ENCODE peak calls at places on chromosome 5, in four cellular contexts. G is AG04450, I is AG10803, O is vagina. F is an unnamed sample.

GRCh38 chr5:178307266-178308045 is 74.9 kb upstream of the PHYKPL start:
- DNase-seq in G (no peak), I (no peak), O (no peak), F (no peak)

GRCh38 chr5:148981353-148981752 is 81.5 kb downstream of the SH3TC2 start:
- DNase-seq in G (no peak), I (no peak), O (peak), F (no peak)

GRCh38 chr5:84382363-84383295 is 2.1 kb downstream of the EDIL3 start:
- DNase-seq in G (no peak), I (peak), O (peak), F (no peak)

GRCh38 chr5:178453224-178453623 is 137.0 kb downstream of the COL23A1 start:
- DNase-seq in G (no peak), I (peak), O (no peak), F (peak)

GRCh38 chr5:66406761-66407289 is 189.4 kb upstream of the MAST4 start:
- DNase-seq in G (no peak), I (no peak), O (no peak), F (no peak)

GRCh38 chr5:150515446-150515845 is 7.5 kb downstream of the NDST1 start:
- DNase-seq in G (no peak), I (peak), O (peak), F (no peak)

GRCh38 chr5:153629496-153629895 is 139.0 kb downstream of the GRIA1 start:
- DNase-seq in G (no peak), I (no peak), O (no peak), F (no peak)

GRCh38 chr5:67059747-67060490 is 136.7 kb downstream of the CD180 start:
- DNase-seq in G (peak), I (peak), O (no peak), F (peak)

GRCh38 chr5:104189031-104189430 is 626.4 kb upstream of the NUDT12 start:
- DNase-seq in G (peak), I (peak), O (no peak), F (peak)

GRCh38 chr5:178996156-178996555 is 1.0 kb upstream of the GRM6 start:
- DNase-seq in G (no peak), I (no peak), O (no peak), F (no peak)

GRCh38 chr5:127092690-127093089 is 19.4 kb upstream of the C5orf63 start:
- DNase-seq in G (no peak), I (peak), O (no peak), F (peak)

GRCh38 chr5:5649641-5650040 is 227.2 kb downstream of the ICE1 start:
- DNase-seq in G (no peak), I (no peak), O (no peak), F (no peak)

GRCh38 chr5:176534640-176535039 is 2.6 kb downstream of the RNF44 start:
- DNase-seq in G (no peak), I (no peak), O (no peak), F (no peak)

GRCh38 chr5:36450229-36451024 is 148.7 kb upstream of the RANBP3L start:
- DNase-seq in G (no peak), I (peak), O (no peak), F (peak)

GRCh38 chr5:139138790-139139189 is 59.4 kb downstream of the SIL1 start:
- DNase-seq in G (no peak), I (peak), O (no peak), F (peak)

GRCh38 chr5:126544087-126544740 is 50.8 kb downstream of the ALDH7A1 start:
- DNase-seq in G (no peak), I (peak), O (no peak), F (peak)

GRCh38 chr5:14064841-14065240 is 78.3 kb upstream of the TRIO start:
- DNase-seq in G (no peak), I (peak), O (no peak), F (no peak)

GRCh38 chr5:59698774-59699173 is 194.8 kb downstream of the PDE4D start:
- DNase-seq in G (no peak), I (no peak), O (no peak), F (no peak)

GRCh38 chr5:179343902-179344300 is 1.4 kb downstream of the ADAMTS2 start:
- DNase-seq in G (no peak), I (peak), O (no peak), F (no peak)

GRCh38 chr5:143054480-143054941 is 284.3 kb downstream of the ARHGAP26 start:
- DNase-seq in G (no peak), I (no peak), O (no peak), F (peak)

GRCh38 chr5:102818345-102818744 is 63.2 kb downstream of the PAM start:
- DNase-seq in G (no peak), I (no peak), O (no peak), F (no peak)
- H3K4me3 ChIP-seq in G (no peak), I (no peak), O (no peak), F (no peak)

DNA sequence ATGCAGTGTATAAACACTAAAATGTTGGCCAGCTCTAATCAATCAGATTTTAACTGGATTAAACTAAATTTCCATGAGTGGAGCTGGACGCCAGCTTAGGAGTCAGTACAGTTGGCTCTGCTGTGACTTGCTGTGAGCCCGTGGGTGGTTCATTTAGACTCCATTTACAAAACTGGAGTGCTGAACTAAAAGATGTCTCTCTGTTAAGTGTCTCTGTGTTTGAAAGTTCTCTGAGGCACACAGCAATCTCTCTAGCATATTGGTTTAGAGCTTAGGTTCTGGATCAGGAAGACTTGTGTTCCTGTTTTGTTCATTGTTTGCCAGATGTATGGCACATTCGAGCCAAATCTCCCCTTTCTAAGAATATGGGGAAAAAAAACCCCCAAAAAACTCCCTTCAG is 28.0 kb upstream of the ARL14EPL start:
- DNase-seq in G (no peak), I (no peak), O (no peak), F (no peak)
- H3K4me3 ChIP-seq in G (no peak), I (no peak), O (no peak), F (no peak)

GRCh38 chr5:137350791-137351190 is 148.3 kb downstream of the SPOCK1 start:
- DNase-seq in G (no peak), I (no peak), O (no peak), F (no peak)
- H3K4me3 ChIP-seq in G (no peak), I (no peak), O (no peak), F (no peak)

GRCh38 chr5:94613583-94613982 is 4.8 kb downstream of the KIAA0825 start:
- DNase-seq in G (no peak), I (no peak), O (no peak), F (peak)

GRCh38 chr5:94618029-94618492 is 343 bp downstream of the KIAA0825 start:
- DNase-seq in G (peak), I (peak), O (no peak), F (peak)

GRCh38 chr5:94614156-94614805 is 4.1 kb downstream of the KIAA0825 start:
- DNase-seq in G (no peak), I (no peak), O (no peak), F (no peak)

GRCh38 chr5:94618493-94619328 is at the start of the genes KIAA0825 and SLF1:
- DNase-seq in G (peak), I (peak), O (peak), F (peak)

GRCh38 chr5:94615843-94616242 is 2.6 kb downstream of the KIAA0825 start:
- DNase-seq in G (no peak), I (no peak), O (no peak), F (no peak)
- H3K4me3 ChIP-seq in G (no peak), I (no peak), O (no peak), F (no peak)

GRCh38 chr5:568061-568781 is 43.9 kb upstream of the CEP72 start:
- DNase-seq in G (no peak), I (no peak), O (no peak), F (no peak)

GRCh38 chr5:567664-568060 is 43.4 kb upstream of the SLC9A3 start:
- DNase-seq in G (no peak), I (no peak), O (no peak), F (no peak)

GRCh38 chr5:568809-569208 is 43.3 kb upstream of the CEP72 start:
- DNase-seq in G (no peak), I (no peak), O (no peak), F (no peak)

GRCh38 chr5:566636-567309 is 42.5 kb upstream of the SLC9A3 start:
- DNase-seq in G (no peak), I (no peak), O (no peak), F (no peak)

DNA sequence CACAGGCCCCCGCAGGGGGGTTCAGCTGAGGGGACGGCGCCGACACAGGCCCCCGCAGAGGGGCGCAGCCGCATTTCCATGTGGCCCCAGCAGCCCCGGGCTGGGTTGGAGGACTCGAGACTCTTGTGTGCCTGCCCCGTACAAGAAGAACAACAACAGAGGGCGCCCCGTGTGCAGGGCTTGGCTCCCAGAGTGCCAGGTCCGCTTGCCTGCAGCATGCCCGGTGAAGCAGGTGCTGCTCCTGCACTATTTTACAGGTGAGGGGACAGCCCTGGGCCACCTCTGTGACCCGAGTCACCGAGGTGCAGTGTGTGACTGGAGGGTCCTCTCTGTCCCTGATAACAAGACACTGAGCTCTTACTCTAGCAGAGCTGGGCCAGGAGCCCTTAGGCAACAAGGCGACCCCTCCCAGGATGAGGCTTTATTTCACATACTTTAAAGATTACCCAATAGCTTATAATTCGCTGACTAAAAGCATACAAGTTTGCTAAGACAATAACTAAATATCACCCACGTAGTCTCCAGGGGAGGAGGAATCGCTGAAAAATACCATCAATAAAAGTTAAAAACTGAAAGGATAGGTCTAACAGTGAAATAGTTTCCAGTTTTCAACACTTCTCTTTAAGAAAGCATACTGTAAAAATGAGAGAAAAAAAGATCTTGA is 41.7 kb upstream of the SLC9A3 start:
- DNase-seq in G (no peak), I (peak), O (no peak), F (peak)
- H3K4me3 ChIP-seq in G (no peak), I (no peak), O (no peak), F (no peak)

GRCh38 chr5:132226516-132227234 is 978 bp downstream of the P4HA2 start:
- DNase-seq in G (no peak), I (peak), O (peak), F (no peak)

GRCh38 chr5:132229236-132229635 is 1.6 kb upstream of the P4HA2 start:
- DNase-seq in G (no peak), I (no peak), O (peak), F (no peak)

GRCh38 chr5:132228241-132229035 is 785 bp upstream of the P4HA2 start:
- DNase-seq in G (no peak), I (no peak), O (peak), F (no peak)

GRCh38 chr5:132227235-132227484 is 493 bp downstream of the P4HA2 start:
- DNase-seq in G (no peak), I (no peak), O (peak), F (no peak)

GRCh38 chr5:132227485-132228240 is at the start of gene P4HA2:
- DNase-seq in G (no peak), I (peak), O (peak), F (peak)
- H3K4me3 ChIP-seq in G (peak), I (peak), O (peak), F (peak)

DNA sequence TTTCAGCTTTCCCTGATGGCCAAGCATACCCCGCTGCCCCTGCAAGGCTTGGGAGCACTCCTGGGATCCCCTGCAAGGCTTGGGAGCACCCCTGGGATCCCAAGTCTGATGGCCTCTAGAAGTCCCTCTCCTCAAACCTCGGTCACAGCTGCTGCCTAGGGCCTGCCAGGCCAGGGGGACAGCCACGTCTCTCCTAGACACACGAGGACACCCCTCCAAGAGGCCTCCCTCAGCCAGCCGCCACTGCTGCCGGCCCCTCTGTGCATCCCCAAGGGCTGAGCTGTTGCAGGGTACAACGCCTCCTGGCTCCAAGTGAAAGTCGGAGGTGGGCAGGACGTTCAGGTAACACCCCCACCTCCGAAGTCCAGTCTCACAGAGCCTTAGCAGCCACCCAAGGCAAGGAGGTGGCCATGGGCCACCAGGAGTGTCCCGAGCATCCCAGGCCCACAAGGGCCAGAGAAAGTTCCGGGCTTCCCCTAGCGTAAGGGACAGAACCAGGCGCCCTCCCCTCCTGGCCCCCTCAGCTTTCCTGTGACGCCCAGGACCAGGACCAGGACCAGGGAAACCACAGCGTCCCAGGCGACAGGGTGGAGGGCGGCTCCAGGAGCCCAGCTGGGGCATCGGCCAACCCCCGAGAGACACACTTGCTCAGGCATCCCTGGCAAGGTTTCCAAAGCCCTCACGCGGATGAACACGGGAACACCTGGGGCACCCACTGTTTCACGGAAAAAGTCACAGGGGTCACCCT is 17.3 kb upstream of the SLC12A7 start:
- DNase-seq in G (no peak), I (no peak), O (no peak), F (no peak)
- H3K4me3 ChIP-seq in G (no peak), I (no peak), O (no peak), F (no peak)

DNA sequence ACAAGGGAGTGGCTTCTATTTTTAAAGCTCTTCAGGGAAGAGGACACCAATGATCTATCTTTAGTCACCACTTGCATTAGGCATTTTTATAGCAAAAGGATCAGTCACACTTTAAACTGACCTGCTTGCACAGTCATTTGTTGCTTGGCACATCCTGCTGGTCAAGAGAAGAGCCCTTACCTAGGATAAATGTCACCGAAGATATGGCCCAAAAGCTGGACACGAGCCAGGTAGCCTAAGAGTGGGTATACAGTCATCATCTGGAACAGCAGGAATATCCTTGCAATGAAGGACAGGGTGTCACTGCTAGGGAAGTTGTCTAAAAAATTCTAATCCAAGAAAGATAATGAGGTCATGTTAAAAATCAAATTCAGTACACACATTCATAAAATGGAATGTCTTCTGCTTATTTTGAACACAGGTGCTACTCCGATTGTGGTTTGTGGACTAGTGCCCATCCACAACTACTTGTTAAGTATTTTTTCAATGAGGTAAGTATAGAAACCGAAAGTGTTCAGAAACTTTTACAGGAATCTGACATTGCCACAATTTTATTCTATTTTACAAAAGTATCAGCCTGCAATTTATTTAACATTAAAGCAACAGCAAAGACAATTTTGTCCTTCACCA is 78.4 kb downstream of the SLC38A9 start:
- DNase-seq in G (no peak), I (peak), O (no peak), F (peak)
- H3K4me3 ChIP-seq in G (no peak), I (no peak), O (no peak), F (no peak)

GRCh38 chr5:135534609-135535419 is 950 bp downstream of the NEUROG1 start:
- DNase-seq in G (no peak), I (no peak), O (no peak), F (no peak)
- H3K4me3 ChIP-seq in G (no peak), I (no peak), O (no peak), F (no peak)

F was measured in bronchial epithelial cell.